ENCODE peak calls at places on chromosomes 6 and 20, in four cellular contexts. I is activated T-helper 2 cell treated with anti-CD3 and anti-CD28 coated beads, Interferon-gamma antibody, Interleukin-2, Interleukin-4, amounts not matched to agents 10 μg/mL and 5 μg/mL and 100 μg/mL, durations not matched to agents 14 hours and 24 hours and 36 hours; U is progenitor cell of endocrine pancreas; E is WTC11. V is an unnamed sample.
A peak's percentile ranks its signal among the peaks of the same experiment; 100 is the strongest.

GRCh38 chr20:5513975-5514516 is 197.3 kb upstream of the PROKR2 start:
- DNase-seq in E (no peak), I (no peak), U (no peak), V (no peak)

GRCh38 chr20:58435237-58435636 is 46.2 kb downstream of the VAPB start:
- DNase-seq in I (no peak), U (no peak), E (no peak), V (no peak)

GRCh38 chr20:63702751-63703470 is 4.9 kb downstream of the ARFRP1 start:
- DNase-seq in I (no peak), U (no peak), E (no peak), V (no peak)

GRCh38 chr6:147972436-147972835 is 370.2 kb upstream of the SASH1 start:
- DNase-seq in E (no peak), I (no peak), U (no peak), V (no peak)

GRCh38 chr6:168264593-168265335 is 54.8 kb downstream of the DACT2 start:
- DNase-seq in I (no peak), U (no peak), E (no peak), V (no peak)

GRCh38 chr6:111565316-111566221 is 40.1 kb downstream of the TRAF3IP2 start:
- DNase-seq in I (no peak), E (peak; percentile 51), U (no peak), V (no peak)

GRCh38 chr6:97460394-97460793 is 177.4 kb upstream of the MMS22L start:
- DNase-seq in I (no peak), E (no peak), U (no peak), V (no peak)

GRCh38 chr6:157763129-157763893 is 59.7 kb upstream of the SNX9 start:
- DNase-seq in E (peak; percentile 79), I (no peak), U (no peak), V (no peak)

GRCh38 chr6:30006170-30007131 is 54.6 kb upstream of the POLR1H start:
- DNase-seq in I (no peak), U (no peak), E (peak; percentile 32), V (no peak)

GRCh38 chr20:49892260-49893216 is 22.8 kb downstream of the SPATA2 start:
- DNase-seq in U (no peak), E (no peak), I (no peak), V (no peak)

GRCh38 chr6:160394654-160395035 is 46.5 kb downstream of the SLC22A3 start:
- DNase-seq in I (no peak), U (no peak), E (no peak), V (no peak)

GRCh38 chr6:49939993-49940498 is 23.9 kb downstream of the DEFB114 start:
- DNase-seq in E (no peak), I (no peak), U (no peak), V (no peak)

GRCh38 chr6:70956451-70957283 is at the start of gene B3GAT2:
- DNase-seq in U (peak; percentile 19), I (no peak), E (peak; percentile 60), V (no peak)

GRCh38 chr20:58639182-58640146 is 11.6 kb upstream of the STX16 start:
- DNase-seq in U (no peak), E (no peak), I (no peak), V (no peak)

GRCh38 chr20:4401601-4402000 is 320.1 kb upstream of the PRND start:
- DNase-seq in E (no peak), U (no peak), I (no peak), V (no peak)

GRCh38 chr20:5316188-5317158 is at the start of gene PROKR2:
- DNase-seq in I (no peak), E (peak; percentile 80), U (peak; percentile 32), V (no peak)

GRCh38 chr20:15705975-15706374 is 867.3 kb downstream of the KIF16B start:
- DNase-seq in U (no peak), I (no peak), E (no peak), V (no peak)

GRCh38 chr6:64081459-64081858 is 445.9 kb downstream of the PHF3 start:
- DNase-seq in U (no peak), E (no peak), I (no peak), V (no peak)

GRCh38 chr20:31496761-31497295 is 17.4 kb upstream of the HM13 start:
- DNase-seq in U (no peak), I (no peak), E (no peak), V (no peak)

GRCh38 chr6:24856954-24857670 is 58.4 kb upstream of the ARMH2 start:
- DNase-seq in U (no peak), I (no peak), E (no peak), V (no peak)

GRCh38 chr6:139161817-139162284 is 27.0 kb downstream of the HECA start:
- DNase-seq in I (peak; percentile 65), E (no peak), U (no peak), V (peak; percentile 79)

GRCh38 chr6:718345-718744 is 25.4 kb upstream of the EXOC2 start:
- DNase-seq in I (no peak), E (no peak), U (no peak), V (no peak)

GRCh38 chr6:150857062-150857905 is 8.2 kb upstream of the MTHFD1L start:
- DNase-seq in U (no peak), E (no peak), I (no peak), V (no peak)

GRCh38 chr20:33933469-33933909 is 60.2 kb upstream of the RALY start:
- DNase-seq in E (peak; percentile 71), U (no peak), I (peak; percentile 42), V (peak; percentile 50)

GRCh38 chr6:107539409-107539808 is 49.5 kb downstream of the SOBP start:
- DNase-seq in E (no peak), I (no peak), U (no peak), V (no peak)

GRCh38 chr20:43392561-43392960 is 65.1 kb upstream of the SRSF6 start:
- DNase-seq in U (no peak), I (no peak), E (no peak), V (no peak)